ENCODE peak calls at places on chromosomes 1 and 21, in nine cellular contexts. M is uterus, F is tibial nerve, L is breast epithelium, Y is heart left ventricle, B is ovary, W is esophagus squamous epithelium, C is adrenal gland, O is IMR-90. I is an unnamed sample.

GRCh38 chr1:50967416-50968020 is 2.5 kb upstream of the CDKN2C start:
- DNase-seq in W (no peak), F (no peak), C (peak; percentile 29), Y (no peak), O (no peak), L (no peak), M (no peak), B (no peak), I (no peak)

GRCh38 chr1:168879906-168880734 is 151.1 kb upstream of the DPT start:
- DNase-seq in M (peak; percentile 57), O (no peak), Y (no peak), L (no peak), B (peak; percentile 28), F (no peak), C (no peak), W (no peak), I (peak; percentile 25)

GRCh38 chr1:54810144-54810942 is 9.2 kb upstream of the TTC22 start:
- DNase-seq in Y (no peak), W (no peak), F (no peak), L (peak; percentile 50), M (peak; percentile 65), B (peak; percentile 64), O (peak; percentile 37), C (peak; percentile 70), I (no peak)

GRCh38 chr1:240797050-240797449 is 185.1 kb upstream of the GREM2 start:
- DNase-seq in Y (no peak), F (no peak), B (no peak), C (no peak), L (no peak), O (peak; percentile 12), W (no peak), M (no peak), I (no peak)

GRCh38 chr1:95640746-95641145 is 406.7 kb downstream of the RWDD3 start:
- DNase-seq in C (no peak), F (no peak), O (no peak), Y (no peak), W (no peak), B (no peak), L (peak; percentile 38), M (no peak), I (no peak)

GRCh38 chr21:37548521-37548981 is 182.0 kb downstream of the DYRK1A start:
- DNase-seq in M (no peak), B (no peak), Y (no peak), O (no peak), W (no peak), F (no peak), L (no peak), C (no peak), I (no peak)

GRCh38 chr1:109802901-109803561 is 39.3 kb upstream of the EPS8L3 start:
- DNase-seq in M (peak; percentile 13), W (no peak), F (no peak), C (no peak), O (no peak), Y (no peak), B (no peak), L (no peak), I (no peak)

GRCh38 chr1:92805216-92805615 is 20.3 kb upstream of the EVI5 start:
- DNase-seq in M (no peak), W (no peak), C (no peak), B (no peak), F (no peak), Y (no peak), L (no peak), O (peak; percentile 26), I (no peak)

GRCh38 chr1:230866171-230866811 is 2.0 kb downstream of the C1orf198 start:
- DNase-seq in Y (no peak), C (no peak), F (no peak), O (no peak), B (no peak), L (no peak), M (no peak), W (no peak), I (no peak)

GRCh38 chr1:205244383-205244782 is 16.6 kb downstream of the TMCC2 start:
- DNase-seq in Y (no peak), F (no peak), L (no peak), C (no peak), B (peak; percentile 4), M (no peak), W (no peak), O (no peak), I (no peak)

GRCh38 chr21:39422468-39423241 is 22.9 kb downstream of the LCA5L start:
- DNase-seq in C (no peak), F (no peak), B (no peak), O (no peak), M (no peak), W (no peak), L (no peak), Y (no peak), I (no peak)

GRCh38 chr1:37734629-37735591 is 30.0 kb downstream of the EPHA10 start:
- DNase-seq in Y (no peak), C (no peak), L (no peak), F (no peak), B (no peak), W (no peak), O (no peak), M (no peak), I (no peak)

GRCh38 chr1:75079535-75080290 is 54.5 kb upstream of the LHX8 start:
- DNase-seq in B (no peak), C (no peak), O (no peak), Y (no peak), W (no peak), F (no peak), L (no peak), M (no peak), I (no peak)

GRCh38 chr1:31216016-31216415 is 23.7 kb downstream of the NKAIN1 start:
- DNase-seq in L (peak; percentile 37), F (no peak), M (peak; percentile 58), O (peak; percentile 17), W (no peak), Y (peak; percentile 79), B (peak; percentile 44), C (peak; percentile 83), I (no peak)

GRCh38 chr1:41742219-41742618 is 176.5 kb downstream of the HIVEP3 start:
- DNase-seq in C (no peak), Y (no peak), B (no peak), M (no peak), W (no peak), F (no peak), L (no peak), O (peak; percentile 93), I (no peak)

GRCh38 chr1:41741244-41741643 is 177.5 kb downstream of the HIVEP3 start:
- DNase-seq in C (no peak), B (no peak), L (no peak), M (no peak), Y (no peak), O (no peak), F (no peak), W (no peak), I (no peak)

GRCh38 chr1:41743361-41743760 is 175.4 kb downstream of the HIVEP3 start:
- DNase-seq in F (no peak), L (no peak), M (no peak), Y (no peak), W (no peak), O (peak; percentile 88), B (no peak), C (no peak), I (no peak)

GRCh38 chr1:41740630-41741239 is 178.0 kb downstream of the HIVEP3 start:
- DNase-seq in F (no peak), C (no peak), M (no peak), B (no peak), O (no peak), L (no peak), W (no peak), Y (no peak), I (no peak)

GRCh38 chr1:41745022-41745421 is 173.7 kb downstream of the HIVEP3 start:
- DNase-seq in M (no peak), Y (no peak), L (no peak), B (no peak), C (no peak), F (no peak), O (no peak), W (no peak), I (no peak)
- H3K27ac ChIP-seq in M (no peak overlapping the region), Y (no peak overlapping the region), L (no peak overlapping the region), B (no peak overlapping the region), C (no peak overlapping the region), F (no peak overlapping the region), O (no peak overlapping the region), W (no peak overlapping the region), I (no peak overlapping the region)

DNA sequence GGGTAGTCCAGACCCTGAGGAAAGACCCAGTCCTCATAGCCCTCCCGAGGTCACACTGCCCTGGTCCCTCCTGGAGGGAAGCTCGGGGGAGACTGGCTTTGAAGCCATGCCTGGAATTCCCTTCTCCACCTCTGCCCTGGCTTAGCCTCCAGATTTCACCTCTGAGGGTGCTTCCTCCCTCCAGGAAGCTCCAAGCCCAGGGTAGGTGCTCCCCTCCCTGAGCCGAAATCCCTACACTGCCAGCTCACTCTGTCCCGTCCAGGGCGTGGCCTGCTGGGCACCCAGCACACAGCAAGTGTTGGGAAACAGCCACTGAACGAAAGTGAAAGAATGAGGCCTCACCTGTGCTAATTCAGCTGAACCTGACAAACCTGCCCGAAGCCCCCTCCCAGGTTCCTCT is 6.0 kb upstream of the TNFRSF25 start:
- DNase-seq in F (no peak), Y (no peak), C (no peak), B (no peak), M (no peak), W (no peak), O (no peak), L (peak; percentile 43), I (no peak)
- TF ChIP-seq POLR2A in F (no peak), Y (no peak), C (no peak), B (no peak), M (no peak), W (no peak), O (no peak), L (no peak), I (no peak)

GRCh38 chr1:9115656-9116205 is 13.2 kb downstream of the GPR157 start:
- DNase-seq in F (no peak), M (no peak), Y (no peak), C (no peak), W (no peak), B (peak; percentile 15), L (no peak), O (peak; percentile 13), I (no peak)
- H3K27ac ChIP-seq in F (no peak overlapping the region), M (no peak overlapping the region), Y (no peak overlapping the region), C (no peak overlapping the region), W (peak overlapping the region; percentile 85), B (no peak overlapping the region), L (no peak overlapping the region), O (no peak overlapping the region), I (peak overlapping the region; percentile 77)

GRCh38 chr1:243254233-243254926 is 701 bp downstream of the CEP170 start:
- DNase-seq in M (peak; percentile 53), W (no peak), Y (peak; percentile 75), O (peak; percentile 48), B (peak; percentile 77), C (peak; percentile 84), L (peak; percentile 33), F (peak; percentile 28), I (peak; percentile 67)

GRCh38 chr1:243257189-243257588 is 1.3 kb downstream of the SDCCAG8 start:
- DNase-seq in F (no peak), O (no peak), L (no peak), W (no peak), Y (no peak), C (no peak), B (no peak), M (no peak), I (no peak)

GRCh38 chr1:243254927-243255790 is at the start of gene CEP170:
- DNase-seq in M (peak; percentile 93), W (peak; percentile 57), C (peak; percentile 94), O (peak; percentile 97), B (peak; percentile 97), F (peak; percentile 87), Y (peak; percentile 96), L (peak; percentile 90), I (peak; percentile 90)

GRCh38 chr1:243256590-243256989 is 749 bp downstream of the SDCCAG8 start:
- DNase-seq in M (no peak), B (no peak), C (no peak), L (no peak), W (no peak), Y (no peak), F (no peak), O (no peak), I (no peak)

GRCh38 chr1:243255791-243256512 is at the start of gene SDCCAG8:
- DNase-seq in B (peak; percentile 98), M (peak; percentile 98), F (peak; percentile 95), W (peak; percentile 83), O (peak; percentile 100), L (peak; percentile 98), Y (peak; percentile 96), C (peak; percentile 99), I (peak; percentile 99)
- TF ChIP-seq POLR2A in B (peak; percentile 58), M (peak; percentile 68), F (peak; percentile 93), W (no peak), O (peak; percentile 89), L (peak; percentile 78), Y (no peak), C (peak; percentile 89), I (peak; percentile 94)